ENCODE peak calls at places on chromosomes 2 and 18, in four cellular contexts. I is stomach, G is dorsolateral prefrontal cortex, J is uterus. E is an unnamed sample.
A peak's percentile ranks its signal among the peaks of the same experiment; 100 is the strongest.

GRCh38 chr2:61898810-61899209 is 6.7 kb upstream of the COMMD1 start:
- DNase-seq in I (no peak), G (no peak), J (no peak), E (no peak)

GRCh38 chr2:96914332-96914731 is 44.5 kb upstream of the SEMA4C start:
- DNase-seq in I (no peak), G (no peak), J (no peak), E (no peak)

GRCh38 chr2:194819367-194819766 is 837.7 kb upstream of the SLC39A10 start:
- DNase-seq in I (no peak), G (no peak), J (no peak), E (no peak)

GRCh38 chr18:58755304-58756010 is 84.2 kb downstream of the MALT1 start:
- DNase-seq in I (no peak), G (no peak), J (no peak), E (peak; percentile 64)

GRCh38 chr18:57856707-57857280 is 53.7 kb upstream of the ATP8B1 start:
- DNase-seq in I (no peak), G (no peak), J (no peak), E (no peak)

GRCh38 chr2:239315308-239315707 is 85.5 kb downstream of the HDAC4 start:
- DNase-seq in I (peak; percentile 3), G (no peak), J (no peak), E (no peak)

GRCh38 chr2:97870396-97870843 is 125.3 kb downstream of the TMEM131 start:
- DNase-seq in I (no peak), G (no peak), J (no peak), E (no peak)

GRCh38 chr2:1835581-1836201 is 91.4 kb upstream of the PXDN start:
- DNase-seq in I (peak; percentile 85), G (no peak), J (no peak), E (no peak)

GRCh38 chr2:45009303-45009927 is at the start of gene SIX2:
- DNase-seq in I (peak; percentile 90), G (no peak), J (peak; percentile 82), E (peak; percentile 96)

GRCh38 chr2:176554107-176555048 is 285.1 kb downstream of the MTX2 start:
- DNase-seq in I (no peak), G (peak; percentile 31), J (peak; percentile 38), E (no peak)

GRCh38 chr2:229273384-229274338 is 2.6 kb upstream of the PID1 start:
- DNase-seq in I (peak; percentile 31), G (peak; percentile 36), J (peak; percentile 47), E (no peak)

GRCh38 chr2:183630964-183631363 is 506.7 kb downstream of the NUP35 start:
- DNase-seq in I (no peak), G (no peak), J (no peak), E (no peak)

GRCh38 chr2:16272038-16272788 is 331.9 kb downstream of the MYCN start:
- DNase-seq in I (no peak), G (no peak), J (no peak), E (no peak)

GRCh38 chr2:113857454-113857853 is 32.4 kb upstream of the ACTR3 start:
- DNase-seq in I (no peak), G (no peak), J (no peak), E (no peak)

GRCh38 chr18:79329786-79330185 is 65.9 kb upstream of the NFATC1 start:
- DNase-seq in I (no peak), G (no peak), J (no peak), E (no peak)

GRCh38 chr2:190408538-190409271 is 550 bp downstream of the MFSD6 start:
- DNase-seq in I (peak; percentile 70), G (peak; percentile 45), J (peak; percentile 43), E (no peak)

GRCh38 chr2:922230-922629 is 28.4 kb upstream of the SNTG2 start:
- DNase-seq in I (no peak), G (no peak), J (no peak), E (no peak)

GRCh38 chr2:26344581-26345283 is 1.2 kb upstream of the SELENOI start:
- DNase-seq in I (no peak), G (no peak), J (peak; percentile 22), E (no peak)

GRCh38 chr18:6249110-6249680 is 165.5 kb downstream of the L3MBTL4 start:
- DNase-seq in I (no peak), G (no peak), J (no peak), E (no peak)

GRCh38 chr2:132902626-132903025 is 232.6 kb upstream of the LYPD1 start:
- DNase-seq in I (no peak), G (no peak), J (no peak), E (no peak)

GRCh38 chr2:17717666-17718065 is 35.9 kb downstream of the SMC6 start:
- DNase-seq in I (no peak), G (no peak), J (no peak), E (no peak)

GRCh38 chr2:162257416-162257815 is 14.2 kb upstream of the FAP start:
- DNase-seq in I (no peak), G (no peak), J (no peak), E (no peak)

GRCh38 chr2:157052685-157053224 is 204.8 kb upstream of the GALNT5 start:
- DNase-seq in I (no peak), G (no peak), J (no peak), E (no peak)

GRCh38 chr2:28224648-28225471 is 167.8 kb upstream of the FOSL2 start:
- DNase-seq in I (no peak), G (no peak), J (peak; percentile 19), E (no peak)

GRCh38 chr2:131682122-131682944 is 154.6 kb downstream of the CCDC74A start:
- DNase-seq in I (peak; percentile 74), G (peak; percentile 83), J (peak; percentile 83), E (peak; percentile 86)

GRCh38 chr2:212970132-212970531 is 181.3 kb downstream of the IKZF2 start:
- DNase-seq in I (no peak), G (no peak), J (no peak), E (no peak)

GRCh38 chr2:75862547-75862946 is 151.8 kb upstream of the GCFC2 start:
- DNase-seq in I (no peak), G (no peak), J (no peak), E (no peak)

GRCh38 chr2:100954044-100954420 is 48.1 kb upstream of the RPL31 start:
- DNase-seq in I (no peak), G (no peak), J (no peak), E (no peak)

GRCh38 chr2:46914578-46915230 is 902 bp downstream of the MCFD2 start:
- DNase-seq in I (no peak), G (no peak), J (no peak), E (no peak)

GRCh38 chr2:46915811-46916630 is 415 bp upstream of the MCFD2 start:
- DNase-seq in I (peak; percentile 95), G (peak; percentile 88), J (peak; percentile 91), E (peak; percentile 97)

GRCh38 chr2:46909771-46910419 is 5.7 kb downstream of the MCFD2 start:
- DNase-seq in I (peak; percentile 33), G (no peak), J (no peak), E (no peak)

GRCh38 chr2:46915281-46915810 is at the start of gene MCFD2:
- DNase-seq in I (peak; percentile 41), G (peak; percentile 26), J (no peak), E (peak; percentile 88)

GRCh38 chr2:46913471-46914381 is 1.9 kb downstream of the MCFD2 start:
- DNase-seq in I (peak; percentile 38), G (no peak), J (no peak), E (no peak)
- H3K27ac ChIP-seq in I (no peak overlapping the region), G (no peak overlapping the region), J (no peak overlapping the region), E (peak overlapping the region; percentile 96)

DNA sequence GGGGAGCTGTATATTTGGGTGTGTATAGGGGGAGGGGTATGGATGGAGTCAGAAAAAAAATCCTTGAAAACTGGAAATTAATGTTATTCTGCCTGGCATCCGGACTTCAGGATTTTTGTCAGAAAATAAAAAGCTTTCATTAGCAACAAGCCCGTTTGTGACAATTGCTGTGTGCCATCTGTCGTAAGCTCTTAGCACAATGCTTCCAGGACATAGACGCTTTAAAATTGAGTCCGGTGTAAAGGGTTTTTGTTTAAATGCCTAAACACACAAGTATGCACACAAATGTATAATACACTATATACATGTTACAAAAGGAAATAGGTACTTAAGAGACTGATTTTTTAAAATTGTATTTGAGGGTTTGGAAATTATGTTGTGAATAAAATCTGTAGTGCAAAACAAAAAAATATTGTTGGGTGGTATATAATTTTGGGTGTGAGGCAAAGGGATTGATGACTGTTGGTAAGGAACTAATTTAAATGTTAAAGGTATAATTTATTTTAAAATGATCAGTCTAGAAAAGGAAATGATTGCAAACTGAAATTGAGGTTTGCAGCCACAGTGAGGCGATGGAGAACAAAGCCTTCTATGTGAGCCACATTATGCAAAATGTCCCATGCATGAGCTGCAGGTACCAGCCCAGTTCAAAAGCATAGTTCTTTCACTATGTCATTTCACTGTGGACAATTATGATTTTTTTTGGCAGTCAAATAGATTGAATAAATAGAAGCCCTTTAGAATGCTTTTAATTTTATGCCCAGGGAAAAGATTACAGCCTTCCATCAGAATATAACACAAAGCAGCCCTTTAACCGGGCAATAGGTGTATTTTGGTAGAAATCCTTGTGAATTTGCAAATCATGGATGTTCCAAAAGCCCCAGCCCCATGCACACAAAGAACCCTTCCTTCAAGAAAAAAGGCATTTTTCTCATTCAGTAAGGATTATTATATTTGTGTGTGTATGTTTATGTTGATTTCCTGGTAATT is 1.5 kb downstream of the MAP2 start:
- DNase-seq in I (no peak), G (peak; percentile 42), J (no peak), E (no peak)
- H3K4me3 ChIP-seq in I (peak overlapping the region; percentile 75), G (peak overlapping the region; percentile 59), J (peak overlapping the region; percentile 35), E (peak overlapping the region; percentile 90)

GRCh38 chr18:13464432-13465125 is 246.0 kb downstream of the LDLRAD4 start:
- DNase-seq in I (peak; percentile 39), G (no peak), J (no peak), E (no peak)

GRCh38 chr18:13462686-13463085 is 244.1 kb downstream of the LDLRAD4 start:
- DNase-seq in I (no peak), G (no peak), J (no peak), E (no peak)

GRCh38 chr18:13461936-13462335 is 243.4 kb downstream of the LDLRAD4 start:
- DNase-seq in I (peak; percentile 17), G (no peak), J (no peak), E (no peak)

GRCh38 chr18:13465126-13465446 is 246.5 kb downstream of the LDLRAD4 start:
- DNase-seq in I (no peak), G (no peak), J (no peak), E (no peak)

GRCh38 chr18:13463526-13463925 is 245.0 kb downstream of the LDLRAD4 start:
- DNase-seq in I (no peak), G (no peak), J (no peak), E (no peak)
- TF ChIP-seq CTCF in I (no peak), G (no peak), J (no peak), E (no peak)

DNA sequence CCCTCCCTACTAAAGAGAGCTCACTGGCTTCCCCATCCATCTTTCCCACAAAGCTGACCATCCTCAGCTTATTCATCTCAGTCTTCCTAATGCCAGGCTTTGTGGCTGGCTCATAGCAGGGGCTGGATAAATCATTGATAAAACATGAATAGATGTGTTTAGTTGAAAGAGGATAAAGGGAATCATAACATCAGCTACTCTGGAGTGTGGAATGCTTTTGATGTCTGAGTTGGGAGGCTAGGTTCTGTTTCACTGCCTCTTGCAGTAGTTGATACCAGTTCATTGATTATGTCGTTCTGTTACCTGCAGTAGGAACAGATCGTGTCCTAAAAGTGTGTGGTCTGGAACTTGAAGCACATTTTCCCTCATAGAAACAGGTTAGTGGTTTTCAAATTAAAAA is 66.3 kb upstream of the HK2 start:
- DNase-seq in I (no peak), G (no peak), J (no peak), E (no peak)
- H3K27ac ChIP-seq in I (no peak overlapping the region), G (no peak overlapping the region), J (no peak overlapping the region), E (peak overlapping the region; percentile 26)

E was measured in coronary artery.